ENCODE peak calls at places on chromosomes 3 and 15, in five cellular contexts. I, W, T, G and K are unnamed samples. For H3K27me3, the result is how much of the 10 kb centered on the place peaks cover.

GRCh38 chr3:156010829-156011228 is 109.5 kb upstream of the KCNAB1 start:
- DNase-seq in I (no peak), W (no peak), T (no peak), G (no peak), K (no peak)

GRCh38 chr3:81554348-81554747 is 207.1 kb downstream of the GBE1 start:
- DNase-seq in I (no peak), W (no peak), T (no peak), G (no peak), K (no peak)

GRCh38 chr15:85525755-85526154 is 145.4 kb downstream of the AKAP13 start:
- DNase-seq in I (no peak), W (no peak), T (no peak), G (no peak), K (no peak)

GRCh38 chr3:188338081-188338480 is 184.1 kb downstream of the LPP start:
- DNase-seq in I (no peak), W (no peak), T (no peak), G (no peak), K (no peak)

GRCh38 chr3:50674349-50675178 is at the start of gene DOCK3:
- DNase-seq in I (peak), W (peak), T (no peak), G (no peak), K (no peak)

GRCh38 chr3:107218864-107219269 is 158.4 kb upstream of the CCDC54 start:
- DNase-seq in I (no peak), W (no peak), T (no peak), G (no peak), K (no peak)

GRCh38 chr15:63323798-63324651 is 46.6 kb downstream of the APH1B start:
- DNase-seq in I (no peak), W (no peak), T (no peak), G (no peak), K (no peak)

GRCh38 chr3:127351775-127352350 is 64.0 kb upstream of the PRR20G start:
- DNase-seq in I (no peak), W (peak), T (no peak), G (no peak), K (no peak)

GRCh38 chr15:77713281-77713680 is 80.6 kb upstream of the LINGO1 start:
- DNase-seq in I (no peak), W (no peak), T (no peak), G (no peak), K (no peak)
- H3K27me3 ChIP-seq in I (under half), W (under half), T (under half), G (under half), K (under half)

DNA sequence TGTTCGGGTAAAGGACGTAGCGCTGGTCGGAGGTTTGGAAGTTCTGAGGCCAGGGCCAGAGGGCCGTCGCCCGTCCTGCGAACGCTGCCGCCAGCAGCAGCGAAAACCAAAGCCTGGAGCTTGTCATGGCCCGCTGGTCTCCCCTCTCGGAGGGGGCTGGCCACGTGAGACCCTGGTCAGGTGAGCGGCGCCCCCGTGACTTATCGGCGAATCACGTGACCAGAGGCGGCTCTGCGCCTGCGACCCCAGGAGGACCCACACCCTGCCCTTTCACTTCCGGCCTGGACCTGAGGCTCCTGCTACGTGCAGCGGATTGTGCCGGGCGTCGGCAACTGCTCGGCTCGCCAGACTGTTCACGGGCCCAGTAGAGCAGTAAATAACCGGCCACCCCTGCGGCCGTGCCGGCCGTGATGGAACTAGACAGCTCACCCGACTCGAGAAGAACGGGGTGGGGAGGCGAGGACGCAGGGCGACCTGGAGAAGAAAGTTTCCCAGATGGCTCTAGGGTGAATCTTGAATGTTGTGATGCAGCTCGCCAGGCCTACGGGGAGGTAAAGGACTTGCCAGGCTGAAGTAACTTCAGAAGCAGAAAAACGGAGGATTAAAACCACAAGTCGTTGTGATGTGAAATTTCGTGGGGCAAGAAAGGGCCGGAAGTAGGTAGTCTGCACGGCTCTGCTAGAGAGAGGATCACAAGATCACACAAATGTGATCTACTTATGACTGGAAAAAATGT is at the start of gene HEXA:
- DNase-seq in I (peak), W (peak), T (peak), G (peak), K (peak)
- TF ChIP-seq EP300 in I (no peak), W (no peak), T (peak), G (peak), K (no peak)

GRCh38 chr3:12159227-12159601 is 502 bp upstream of the TIMP4 start:
- DNase-seq in I (no peak), W (no peak), T (no peak), G (no peak), K (no peak)
- H3K27me3 ChIP-seq in I (under half), W (under half), T (under half), G (under half), K (under half)

GRCh38 chr3:172592898-172593669 is 69.9 kb upstream of the TNFSF10 start:
- DNase-seq in I (no peak), W (no peak), T (no peak), G (no peak), K (no peak)

GRCh38 chr3:172595648-172596393 is 72.6 kb upstream of the TNFSF10 start:
- DNase-seq in I (peak), W (no peak), T (peak), G (peak), K (no peak)

GRCh38 chr3:172591876-172592771 is 68.9 kb upstream of the TNFSF10 start:
- DNase-seq in I (no peak), W (no peak), T (peak), G (no peak), K (no peak)

GRCh38 chr3:172586447-172586846 is 63.2 kb upstream of the TNFSF10 start:
- DNase-seq in I (no peak), W (no peak), T (no peak), G (no peak), K (no peak)

GRCh38 chr3:172591171-172591605 is 68.0 kb upstream of the TNFSF10 start:
- DNase-seq in I (no peak), W (no peak), T (no peak), G (no peak), K (no peak)
- TF ChIP-seq EP300 in I (no peak), W (no peak), T (no peak), G (no peak), K (no peak)

DNA sequence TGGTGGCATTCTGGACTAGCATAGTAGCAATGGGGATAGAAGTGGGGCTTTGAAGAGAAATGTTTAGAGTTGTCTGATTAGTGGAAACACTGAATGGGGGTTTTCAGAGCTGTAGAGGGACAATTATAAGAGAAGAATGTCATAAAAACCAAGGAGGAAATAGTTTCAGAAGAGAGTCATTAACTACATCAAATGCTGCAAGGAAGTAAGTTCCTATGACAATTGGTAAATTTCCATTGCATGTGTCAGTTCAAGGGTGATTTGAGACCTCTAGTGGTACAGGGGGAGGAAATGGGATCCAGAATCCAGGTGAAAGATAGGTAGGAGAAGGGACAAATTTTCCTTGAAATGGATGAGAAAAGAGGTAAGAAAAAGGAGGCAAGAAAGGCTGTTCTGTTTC is 68.3 kb upstream of the TBC1D5 start:
- DNase-seq in I (no peak), W (no peak), T (no peak), G (no peak), K (no peak)
- H3K27me3 ChIP-seq in I (under half), W (under half), T (under half), G (under half), K (under half)

GRCh38 chr3:177338697-177339219 is 141.5 kb upstream of the TBL1XR1 start:
- DNase-seq in I (no peak), W (peak), T (no peak), G (no peak), K (no peak)
- TF ChIP-seq EP300 in I (no peak), W (no peak), T (no peak), G (no peak), K (no peak)

GRCh38 chr3:117761992-117762944 is 1052.7 kb downstream of the TUSC7 start:
- DNase-seq in I (no peak), W (no peak), T (no peak), G (no peak), K (no peak)
- H3K27me3 ChIP-seq in I (under half), W (under half), T (under half), G (under half), K (under half)

DNA sequence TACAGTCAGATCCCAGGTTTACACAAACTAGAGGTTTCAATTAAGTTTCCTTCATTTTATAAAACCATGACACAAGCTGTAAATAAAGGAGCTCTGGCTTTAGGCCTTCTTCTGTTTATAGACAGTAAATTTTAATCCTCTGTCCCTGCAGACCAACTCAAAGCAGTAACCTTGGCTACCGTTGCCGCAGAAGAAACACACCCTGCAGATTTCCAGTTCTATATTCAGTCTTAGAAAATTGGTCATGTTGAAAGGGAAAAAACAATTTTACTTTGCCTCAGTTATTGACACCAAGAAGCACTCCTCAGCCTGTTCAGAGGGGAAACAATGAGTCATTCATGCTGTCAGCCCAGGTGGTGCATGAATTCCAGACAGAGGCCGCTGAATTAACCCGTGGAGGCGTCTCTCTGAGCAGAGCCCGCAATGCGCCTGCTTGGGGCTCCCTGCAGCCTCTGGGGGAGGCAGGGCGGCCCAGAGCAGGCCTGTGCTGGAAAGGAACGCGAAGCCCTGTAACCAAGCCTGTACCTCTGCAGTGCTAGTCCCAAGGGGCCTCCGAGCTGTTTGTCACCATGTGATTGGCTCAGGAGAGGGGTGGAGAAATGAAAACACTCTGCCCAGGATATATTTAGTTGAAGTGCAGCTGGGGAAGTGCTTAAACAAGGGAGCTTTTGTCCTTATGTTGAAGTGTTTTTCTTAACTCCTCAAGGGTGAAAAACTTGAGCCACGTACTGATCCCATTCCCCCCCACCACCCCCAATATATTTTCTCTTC is 68.5 kb upstream of the CHD2 start:
- DNase-seq in I (peak), W (peak), T (peak), G (peak), K (peak)
- TF ChIP-seq EP300 in I (peak), W (no peak), T (peak), G (peak), K (no peak)

GRCh38 chr3:13282528-13282985 is 137.6 kb downstream of the NUP210 start:
- DNase-seq in I (no peak), W (peak), T (no peak), G (no peak), K (no peak)
- H3K27me3 ChIP-seq in I (under half), W (under half), T (under half), G (under half), K (half or more)